ENCODE peak calls at places on chromosomes 11 and 22, in six cellular contexts. One of them, this sample, is unnamed. For H3K4me1, the result is how much of the 10 kb centered on the place peaks cover.

GRCh38 chr11:76392889-76393288 is 11.8 kb downstream of the GVQW3 start:
- DNase-seq in psoas muscle: no peak
- DNase-seq in hepatocyte: no peak
- DNase-seq in CD4-positive, alpha-beta memory T cell: no peak
- DNase-seq in SJSA1: no peak
- DNase-seq in colonic mucosa: no peak
- DNase-seq in this sample: no peak

GRCh38 chr22:26502688-26503561 is 9.3 kb downstream of the TFIP11 start:
- DNase-seq in hepatocyte: peak
- DNase-seq in SJSA1: peak
- DNase-seq in psoas muscle: peak
- DNase-seq in CD4-positive, alpha-beta memory T cell: peak
- DNase-seq in colonic mucosa: peak
- DNase-seq in this sample: peak

GRCh38 chr11:43578346-43579170 is 102.0 kb upstream of the HSD17B12 start:
- DNase-seq in SJSA1: no peak
- DNase-seq in psoas muscle: no peak
- DNase-seq in CD4-positive, alpha-beta memory T cell: no peak
- DNase-seq in hepatocyte: no peak
- DNase-seq in colonic mucosa: no peak
- DNase-seq in this sample: peak

GRCh38 chr22:17477401-17477833 is 85.9 kb upstream of the SLC25A18 start:
- DNase-seq in CD4-positive, alpha-beta memory T cell: no peak
- DNase-seq in hepatocyte: peak
- DNase-seq in psoas muscle: peak
- DNase-seq in colonic mucosa: no peak
- DNase-seq in SJSA1: no peak
- DNase-seq in this sample: no peak

GRCh38 chr11:112113539-112114457 is 27.1 kb downstream of the SDHD start:
- DNase-seq in hepatocyte: peak
- DNase-seq in colonic mucosa: no peak
- DNase-seq in SJSA1: no peak
- DNase-seq in CD4-positive, alpha-beta memory T cell: no peak
- DNase-seq in psoas muscle: no peak
- DNase-seq in this sample: peak

GRCh38 chr22:19169002-19169946 is 9.3 kb downstream of the SLC25A1 start:
- DNase-seq in colonic mucosa: no peak
- DNase-seq in hepatocyte: peak
- DNase-seq in CD4-positive, alpha-beta memory T cell: no peak
- DNase-seq in SJSA1: no peak
- DNase-seq in psoas muscle: no peak
- DNase-seq in this sample: no peak

GRCh38 chr11:126415669-126416420 is 60.4 kb downstream of the ST3GAL4 start:
- DNase-seq in hepatocyte: peak
- DNase-seq in psoas muscle: peak
- DNase-seq in CD4-positive, alpha-beta memory T cell: no peak
- DNase-seq in colonic mucosa: peak
- DNase-seq in SJSA1: no peak
- DNase-seq in this sample: no peak

GRCh38 chr11:79486239-79486984 is 45.6 kb upstream of the TENM4 start:
- DNase-seq in CD4-positive, alpha-beta memory T cell: no peak
- DNase-seq in psoas muscle: no peak
- DNase-seq in SJSA1: no peak
- DNase-seq in colonic mucosa: no peak
- DNase-seq in hepatocyte: peak
- DNase-seq in this sample: no peak

GRCh38 chr11:17351171-17351509 is 460 bp upstream of the NCR3LG1 start:
- DNase-seq in SJSA1: no peak
- DNase-seq in psoas muscle: no peak
- DNase-seq in CD4-positive, alpha-beta memory T cell: no peak
- DNase-seq in colonic mucosa: no peak
- DNase-seq in hepatocyte: no peak
- DNase-seq in this sample: no peak

GRCh38 chr11:95972055-95972454 is 48.1 kb upstream of the MTMR2 start:
- DNase-seq in psoas muscle: no peak
- DNase-seq in CD4-positive, alpha-beta memory T cell: no peak
- DNase-seq in SJSA1: no peak
- DNase-seq in hepatocyte: no peak
- DNase-seq in colonic mucosa: no peak
- DNase-seq in this sample: no peak

GRCh38 chr11:3920148-3920852 is 64.8 kb downstream of the STIM1 start:
- DNase-seq in hepatocyte: no peak
- DNase-seq in psoas muscle: peak
- DNase-seq in CD4-positive, alpha-beta memory T cell: peak
- DNase-seq in SJSA1: peak
- DNase-seq in colonic mucosa: peak
- DNase-seq in this sample: peak

GRCh38 chr11:23288001-23288783 is 427.9 kb upstream of the CCDC179 start:
- DNase-seq in hepatocyte: no peak
- DNase-seq in CD4-positive, alpha-beta memory T cell: no peak
- DNase-seq in SJSA1: no peak
- DNase-seq in psoas muscle: no peak
- DNase-seq in colonic mucosa: no peak
- DNase-seq in this sample: no peak

GRCh38 chr22:32042924-32043323 is at the start of gene SLC5A1:
- DNase-seq in colonic mucosa: peak
- DNase-seq in CD4-positive, alpha-beta memory T cell: no peak
- DNase-seq in SJSA1: no peak
- DNase-seq in hepatocyte: no peak
- DNase-seq in psoas muscle: no peak
- DNase-seq in this sample: no peak

GRCh38 chr11:2377511-2378443 is 667 bp downstream of the CD81 start:
- DNase-seq in CD4-positive, alpha-beta memory T cell: peak
- DNase-seq in colonic mucosa: peak
- DNase-seq in psoas muscle: peak
- DNase-seq in hepatocyte: peak
- DNase-seq in SJSA1: no peak
- DNase-seq in this sample: peak

GRCh38 chr11:65574963-65575567 is 788 bp upstream of the EHBP1L1 start:
- DNase-seq in SJSA1: peak
- DNase-seq in CD4-positive, alpha-beta memory T cell: no peak
- DNase-seq in psoas muscle: no peak
- DNase-seq in hepatocyte: peak
- DNase-seq in colonic mucosa: peak
- DNase-seq in this sample: no peak

GRCh38 chr11:128045094-128045725 is 542.1 kb downstream of the ETS1 start:
- DNase-seq in psoas muscle: no peak
- DNase-seq in SJSA1: no peak
- DNase-seq in CD4-positive, alpha-beta memory T cell: no peak
- DNase-seq in colonic mucosa: no peak
- DNase-seq in hepatocyte: no peak
- DNase-seq in this sample: no peak

GRCh38 chr11:17864478-17864941 is 129.9 kb downstream of the KCNC1 start:
- DNase-seq in hepatocyte: peak
- DNase-seq in colonic mucosa: peak
- DNase-seq in psoas muscle: no peak
- DNase-seq in CD4-positive, alpha-beta memory T cell: no peak
- DNase-seq in SJSA1: no peak
- DNase-seq in this sample: peak

GRCh38 chr11:132347156-132348090 is 977.0 kb downstream of the NTM start:
- DNase-seq in CD4-positive, alpha-beta memory T cell: no peak
- DNase-seq in psoas muscle: no peak
- DNase-seq in hepatocyte: no peak
- DNase-seq in SJSA1: no peak
- DNase-seq in colonic mucosa: no peak
- DNase-seq in this sample: no peak

GRCh38 chr11:132346558-132347148 is 976.2 kb downstream of the NTM start:
- DNase-seq in psoas muscle: no peak
- DNase-seq in CD4-positive, alpha-beta memory T cell: no peak
- DNase-seq in colonic mucosa: no peak
- DNase-seq in SJSA1: no peak
- DNase-seq in hepatocyte: no peak
- DNase-seq in this sample: no peak

GRCh38 chr11:132342408-132342807 is 972.0 kb downstream of the NTM start:
- DNase-seq in CD4-positive, alpha-beta memory T cell: peak
- DNase-seq in hepatocyte: no peak
- DNase-seq in SJSA1: no peak
- DNase-seq in psoas muscle: no peak
- DNase-seq in colonic mucosa: no peak
- DNase-seq in this sample: no peak

GRCh38 chr11:132337819-132338416 is 967.5 kb downstream of the NTM start:
- DNase-seq in hepatocyte: no peak
- DNase-seq in CD4-positive, alpha-beta memory T cell: no peak
- DNase-seq in SJSA1: no peak
- DNase-seq in colonic mucosa: no peak
- DNase-seq in psoas muscle: no peak
- DNase-seq in this sample: no peak

GRCh38 chr11:132343445-132343844 is 973.0 kb downstream of the NTM start:
- DNase-seq in psoas muscle: no peak
- DNase-seq in hepatocyte: no peak
- DNase-seq in SJSA1: no peak
- DNase-seq in CD4-positive, alpha-beta memory T cell: no peak
- DNase-seq in colonic mucosa: no peak
- DNase-seq in this sample: no peak
- H3K4me1 ChIP-seq in psoas muscle: under half
- H3K4me1 ChIP-seq in hepatocyte: under half
- H3K4me1 ChIP-seq in SJSA1: under half
- H3K4me1 ChIP-seq in CD4-positive, alpha-beta memory T cell: under half
- H3K4me1 ChIP-seq in colonic mucosa: under half
- H3K4me1 ChIP-seq in this sample: under half

DNA sequence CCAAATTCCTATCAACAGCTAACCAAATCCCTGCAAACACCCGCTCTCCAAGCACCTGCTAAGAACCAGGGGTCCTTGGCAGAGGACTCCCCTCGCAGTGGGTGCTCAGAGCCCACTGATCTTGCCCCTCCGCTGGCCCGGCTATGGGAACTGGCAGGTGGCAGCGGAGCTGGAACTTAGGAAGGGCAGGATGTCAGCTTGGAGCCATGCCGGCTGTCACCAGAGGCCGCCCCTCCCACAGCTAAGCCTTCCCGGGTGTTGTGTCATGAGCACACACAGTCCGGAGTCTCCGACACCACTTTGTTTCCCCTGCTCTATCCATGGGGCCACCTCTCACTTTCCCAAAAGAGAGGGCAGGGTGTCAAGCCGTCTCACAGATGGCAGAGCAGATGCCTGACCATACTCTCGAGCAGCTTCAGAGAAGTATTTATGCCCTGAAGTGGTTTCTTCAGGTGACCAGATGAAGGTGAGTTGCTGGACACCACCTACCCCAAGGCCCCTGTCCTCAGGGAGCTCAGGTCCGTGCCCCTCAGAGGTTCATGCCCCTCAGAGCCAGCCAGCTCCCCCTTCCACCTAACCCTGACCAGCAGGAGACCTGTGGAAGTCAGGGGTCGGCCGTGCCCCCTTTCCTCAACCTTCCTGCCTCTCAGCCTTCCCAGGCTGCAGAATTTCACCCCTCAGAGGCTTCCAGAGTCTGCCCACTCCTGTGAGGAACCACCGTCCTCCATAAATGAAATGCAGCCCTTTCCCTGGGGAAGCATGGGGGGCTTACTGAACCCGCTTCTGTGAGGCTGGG is 545.7 kb upstream of the B3GAT1 start:
- DNase-seq in CD4-positive, alpha-beta memory T cell: no peak
- DNase-seq in SJSA1: no peak
- DNase-seq in hepatocyte: no peak
- DNase-seq in psoas muscle: no peak
- DNase-seq in colonic mucosa: no peak
- DNase-seq in this sample: no peak
- H3K27ac ChIP-seq in CD4-positive, alpha-beta memory T cell: no peak
- H3K27ac ChIP-seq in SJSA1: no peak
- H3K27ac ChIP-seq in hepatocyte: no peak
- H3K27ac ChIP-seq in psoas muscle: no peak
- H3K27ac ChIP-seq in colonic mucosa: no peak
- H3K27ac ChIP-seq in this sample: no peak

DNA sequence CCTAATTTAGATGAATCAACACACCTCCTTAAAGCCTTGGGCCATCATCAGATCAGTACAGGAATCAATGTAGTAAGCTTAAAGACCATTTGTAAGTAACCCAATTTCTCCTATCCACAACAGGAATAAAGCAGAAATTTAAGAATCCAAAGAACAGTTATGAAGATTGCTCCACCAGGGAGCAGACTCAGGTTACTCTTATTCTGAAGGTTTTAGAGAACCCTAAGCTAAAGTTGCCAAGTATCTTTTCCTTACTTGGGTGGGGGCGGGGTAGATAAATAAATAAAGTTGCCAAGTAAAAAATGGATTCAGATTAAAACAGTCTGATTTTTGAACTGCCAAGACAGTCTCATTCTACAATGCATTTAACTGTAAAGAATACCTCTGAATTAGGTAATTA is 18.1 kb downstream of the CKAP5 start:
- DNase-seq in SJSA1: no peak
- DNase-seq in psoas muscle: no peak
- DNase-seq in hepatocyte: no peak
- DNase-seq in colonic mucosa: no peak
- DNase-seq in CD4-positive, alpha-beta memory T cell: no peak
- DNase-seq in this sample: no peak
- H3K4me1 ChIP-seq in SJSA1: under half
- H3K4me1 ChIP-seq in psoas muscle: under half
- H3K4me1 ChIP-seq in hepatocyte: under half
- H3K4me1 ChIP-seq in colonic mucosa: under half
- H3K4me1 ChIP-seq in CD4-positive, alpha-beta memory T cell: under half
- H3K4me1 ChIP-seq in this sample: under half

DNA sequence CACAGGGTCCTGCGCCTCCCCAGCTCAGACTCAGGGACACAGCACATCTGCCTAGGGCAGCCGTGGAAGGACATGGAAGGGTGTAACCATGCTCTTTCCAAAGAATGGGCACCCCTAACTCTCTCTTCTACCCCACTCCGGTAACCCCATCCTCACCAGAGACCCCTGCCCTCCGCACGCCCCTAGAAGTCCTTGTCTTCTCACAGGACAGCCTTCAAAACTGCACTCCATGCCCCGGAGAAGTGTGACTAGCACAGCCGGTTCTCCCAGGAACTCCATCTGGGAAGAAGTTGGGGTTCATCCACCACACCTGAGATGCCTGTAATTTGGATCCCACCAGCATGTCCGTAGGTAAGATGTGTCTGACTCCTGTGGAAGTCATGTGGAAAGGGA is 25.0 kb downstream of the P2RY2 start:
- DNase-seq in hepatocyte: no peak
- DNase-seq in colonic mucosa: no peak
- DNase-seq in SJSA1: no peak
- DNase-seq in CD4-positive, alpha-beta memory T cell: no peak
- DNase-seq in psoas muscle: no peak
- DNase-seq in this sample: no peak
- H3K27ac ChIP-seq in hepatocyte: no peak
- H3K27ac ChIP-seq in colonic mucosa: no peak
- H3K27ac ChIP-seq in SJSA1: no peak
- H3K27ac ChIP-seq in CD4-positive, alpha-beta memory T cell: no peak
- H3K27ac ChIP-seq in psoas muscle: peak
- H3K27ac ChIP-seq in this sample: no peak

This sample was measured in Karpas-422.